ENCODE peak calls at places on chromosomes 2 and 18, in seven cellular contexts. One of them, this sample, is unnamed.

GRCh38 chr18:28039078-28039477 is 137.9 kb downstream of the CDH2 start:
- DNase-seq in lower lobe of right lung: no peak
- DNase-seq in A549: peak; percentile 74
- DNase-seq in cardiac muscle cell: no peak
- DNase-seq in right atrium auricular region: no peak
- DNase-seq in fibroblast of pulmonary artery: peak; percentile 80
- DNase-seq in cardiac fibroblast: peak; percentile 94
- DNase-seq in this sample: peak; percentile 58

GRCh38 chr2:152452256-152452973 is 117.4 kb downstream of the FMNL2 start:
- DNase-seq in lower lobe of right lung: no peak
- DNase-seq in A549: no peak
- DNase-seq in cardiac muscle cell: no peak
- DNase-seq in right atrium auricular region: no peak
- DNase-seq in fibroblast of pulmonary artery: no peak
- DNase-seq in cardiac fibroblast: no peak
- DNase-seq in this sample: no peak

GRCh38 chr2:179031731-179032408 is 18.1 kb downstream of the CCDC141 start:
- DNase-seq in lower lobe of right lung: no peak
- DNase-seq in A549: no peak
- DNase-seq in cardiac muscle cell: no peak
- DNase-seq in right atrium auricular region: no peak
- DNase-seq in fibroblast of pulmonary artery: peak; percentile 4
- DNase-seq in cardiac fibroblast: peak; percentile 6
- DNase-seq in this sample: no peak

GRCh38 chr2:38626326-38627031 is 23.8 kb upstream of the HNRNPLL start:
- DNase-seq in lower lobe of right lung: no peak
- DNase-seq in A549: no peak
- DNase-seq in cardiac muscle cell: no peak
- DNase-seq in right atrium auricular region: no peak
- DNase-seq in fibroblast of pulmonary artery: no peak
- DNase-seq in cardiac fibroblast: no peak
- DNase-seq in this sample: no peak

GRCh38 chr2:110770696-110771425 is 38.5 kb downstream of the ACOXL start:
- DNase-seq in lower lobe of right lung: no peak
- DNase-seq in A549: peak; percentile 6
- DNase-seq in cardiac muscle cell: peak; percentile 66
- DNase-seq in right atrium auricular region: no peak
- DNase-seq in fibroblast of pulmonary artery: peak; percentile 31
- DNase-seq in cardiac fibroblast: peak; percentile 47
- DNase-seq in this sample: peak; percentile 78

GRCh38 chr2:218261424-218262273 is 834 bp downstream of the GPBAR1 start:
- DNase-seq in lower lobe of right lung: no peak
- DNase-seq in A549: no peak
- DNase-seq in cardiac muscle cell: no peak
- DNase-seq in right atrium auricular region: no peak
- DNase-seq in fibroblast of pulmonary artery: no peak
- DNase-seq in cardiac fibroblast: no peak
- DNase-seq in this sample: no peak

GRCh38 chr2:183349046-183349445 is 224.8 kb downstream of the NUP35 start:
- DNase-seq in lower lobe of right lung: no peak
- DNase-seq in A549: no peak
- DNase-seq in cardiac muscle cell: no peak
- DNase-seq in right atrium auricular region: no peak
- DNase-seq in fibroblast of pulmonary artery: no peak
- DNase-seq in cardiac fibroblast: no peak
- DNase-seq in this sample: no peak

GRCh38 chr2:152864601-152865000 is 146.2 kb downstream of the ARL6IP6 start:
- DNase-seq in lower lobe of right lung: no peak
- DNase-seq in A549: no peak
- DNase-seq in cardiac muscle cell: no peak
- DNase-seq in right atrium auricular region: no peak
- DNase-seq in fibroblast of pulmonary artery: no peak
- DNase-seq in cardiac fibroblast: no peak
- DNase-seq in this sample: no peak

GRCh38 chr2:136131961-136132839 is 14.3 kb upstream of the CXCR4 start:
- DNase-seq in lower lobe of right lung: peak; percentile 62
- DNase-seq in A549: no peak
- DNase-seq in cardiac muscle cell: no peak
- DNase-seq in right atrium auricular region: no peak
- DNase-seq in fibroblast of pulmonary artery: no peak
- DNase-seq in cardiac fibroblast: no peak
- DNase-seq in this sample: no peak

GRCh38 chr2:227509824-227510619 is 38.1 kb downstream of the AGFG1 start:
- DNase-seq in lower lobe of right lung: no peak
- DNase-seq in A549: peak; percentile 42
- DNase-seq in cardiac muscle cell: no peak
- DNase-seq in right atrium auricular region: no peak
- DNase-seq in fibroblast of pulmonary artery: peak; percentile 31
- DNase-seq in cardiac fibroblast: peak; percentile 44
- DNase-seq in this sample: peak; percentile 68

GRCh38 chr2:156190532-156190931 is 142.0 kb downstream of the NR4A2 start:
- DNase-seq in lower lobe of right lung: no peak
- DNase-seq in A549: no peak
- DNase-seq in cardiac muscle cell: no peak
- DNase-seq in right atrium auricular region: no peak
- DNase-seq in fibroblast of pulmonary artery: no peak
- DNase-seq in cardiac fibroblast: no peak
- DNase-seq in this sample: no peak

GRCh38 chr2:71299507-71299906 is 32.1 kb upstream of the ZNF638 start:
- DNase-seq in lower lobe of right lung: no peak
- DNase-seq in A549: peak; percentile 39
- DNase-seq in cardiac muscle cell: peak; percentile 45
- DNase-seq in right atrium auricular region: no peak
- DNase-seq in fibroblast of pulmonary artery: peak; percentile 63
- DNase-seq in cardiac fibroblast: peak; percentile 66
- DNase-seq in this sample: peak; percentile 51

GRCh38 chr2:10752236-10752635 is 30.8 kb downstream of the ATP6V1C2 start:
- DNase-seq in lower lobe of right lung: peak; percentile 12
- DNase-seq in A549: no peak
- DNase-seq in cardiac muscle cell: no peak
- DNase-seq in right atrium auricular region: no peak
- DNase-seq in fibroblast of pulmonary artery: no peak
- DNase-seq in cardiac fibroblast: no peak
- DNase-seq in this sample: no peak

GRCh38 chr2:205685314-205686230 is 3.3 kb downstream of the NRP2 start:
- DNase-seq in lower lobe of right lung: peak; percentile 70
- DNase-seq in A549: peak; percentile 60
- DNase-seq in cardiac muscle cell: peak; percentile 66
- DNase-seq in right atrium auricular region: no peak
- DNase-seq in fibroblast of pulmonary artery: peak; percentile 47
- DNase-seq in cardiac fibroblast: peak; percentile 74
- DNase-seq in this sample: peak; percentile 53

DNA sequence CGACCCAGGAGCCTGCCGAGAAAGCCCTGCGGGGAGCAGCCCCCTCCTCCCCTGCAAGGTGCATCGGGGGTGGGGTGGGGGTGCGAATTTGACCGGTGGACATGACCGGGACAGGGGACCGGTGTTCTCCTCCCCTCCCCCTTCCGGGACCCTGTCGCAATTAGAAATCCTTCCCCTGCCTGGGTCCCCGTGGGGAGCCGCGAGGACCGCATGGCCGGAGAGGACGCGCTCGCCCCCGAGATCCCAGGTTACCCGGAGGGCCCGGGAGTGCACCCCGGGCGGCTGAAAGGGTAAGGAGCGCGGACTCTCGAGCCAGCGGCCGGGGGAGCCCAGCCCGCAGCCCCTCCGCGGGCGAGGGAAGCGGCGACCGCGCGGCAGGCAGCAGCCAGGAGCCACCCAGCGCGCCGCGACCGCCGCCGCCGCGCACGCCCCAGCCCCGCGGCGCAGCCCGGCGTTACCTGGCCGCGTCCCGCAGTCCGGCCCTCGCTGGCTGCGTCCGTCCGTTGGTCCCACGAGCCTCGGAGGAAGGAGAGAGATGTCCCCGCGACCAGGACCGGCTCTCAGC is 477 bp downstream of the DLGAP1 start:
- DNase-seq in lower lobe of right lung: no peak
- DNase-seq in A549: no peak
- DNase-seq in cardiac muscle cell: no peak
- DNase-seq in right atrium auricular region: no peak
- DNase-seq in fibroblast of pulmonary artery: no peak
- DNase-seq in cardiac fibroblast: no peak
- DNase-seq in this sample: no peak
- H3K4me3 ChIP-seq in lower lobe of right lung: peak overlapping the region; percentile 53
- H3K4me3 ChIP-seq in A549: no peak overlapping the region
- H3K4me3 ChIP-seq in cardiac muscle cell: peak overlapping the region; percentile 36
- H3K4me3 ChIP-seq in right atrium auricular region: peak overlapping the region; percentile 48
- H3K4me3 ChIP-seq in fibroblast of pulmonary artery: no peak overlapping the region
- H3K4me3 ChIP-seq in cardiac fibroblast: peak overlapping the region; percentile 35
- H3K4me3 ChIP-seq in this sample: no peak overlapping the region

GRCh38 chr18:76426738-76427305 is 68.2 kb downstream of the ZNF516 start:
- DNase-seq in lower lobe of right lung: peak; percentile 70
- DNase-seq in A549: peak; percentile 21
- DNase-seq in cardiac muscle cell: peak; percentile 64
- DNase-seq in right atrium auricular region: peak; percentile 60
- DNase-seq in fibroblast of pulmonary artery: peak; percentile 31
- DNase-seq in cardiac fibroblast: peak; percentile 42
- DNase-seq in this sample: peak; percentile 49
- TF ChIP-seq CTCF in lower lobe of right lung: peak; percentile 75
- TF ChIP-seq CTCF in A549: peak; percentile 41
- TF ChIP-seq CTCF in cardiac muscle cell: peak; percentile 82
- TF ChIP-seq CTCF in right atrium auricular region: peak; percentile 76
- TF ChIP-seq CTCF in fibroblast of pulmonary artery: peak; percentile 72
- TF ChIP-seq CTCF in cardiac fibroblast: peak; percentile 77
- TF ChIP-seq CTCF in this sample: peak; percentile 88

GRCh38 chr2:101306410-101306809 is 2.1 kb downstream of the RNF149 start:
- DNase-seq in lower lobe of right lung: no peak
- DNase-seq in A549: no peak
- DNase-seq in cardiac muscle cell: no peak
- DNase-seq in right atrium auricular region: no peak
- DNase-seq in fibroblast of pulmonary artery: no peak
- DNase-seq in cardiac fibroblast: no peak
- DNase-seq in this sample: no peak
- H3K4me3 ChIP-seq in lower lobe of right lung: peak overlapping the region; percentile 93
- H3K4me3 ChIP-seq in A549: peak overlapping the region; percentile 75
- H3K4me3 ChIP-seq in cardiac muscle cell: peak overlapping the region; percentile 86
- H3K4me3 ChIP-seq in right atrium auricular region: peak overlapping the region; percentile 97
- H3K4me3 ChIP-seq in fibroblast of pulmonary artery: peak overlapping the region; percentile 87
- H3K4me3 ChIP-seq in cardiac fibroblast: peak overlapping the region; percentile 79
- H3K4me3 ChIP-seq in this sample: peak overlapping the region; percentile 85

DNA sequence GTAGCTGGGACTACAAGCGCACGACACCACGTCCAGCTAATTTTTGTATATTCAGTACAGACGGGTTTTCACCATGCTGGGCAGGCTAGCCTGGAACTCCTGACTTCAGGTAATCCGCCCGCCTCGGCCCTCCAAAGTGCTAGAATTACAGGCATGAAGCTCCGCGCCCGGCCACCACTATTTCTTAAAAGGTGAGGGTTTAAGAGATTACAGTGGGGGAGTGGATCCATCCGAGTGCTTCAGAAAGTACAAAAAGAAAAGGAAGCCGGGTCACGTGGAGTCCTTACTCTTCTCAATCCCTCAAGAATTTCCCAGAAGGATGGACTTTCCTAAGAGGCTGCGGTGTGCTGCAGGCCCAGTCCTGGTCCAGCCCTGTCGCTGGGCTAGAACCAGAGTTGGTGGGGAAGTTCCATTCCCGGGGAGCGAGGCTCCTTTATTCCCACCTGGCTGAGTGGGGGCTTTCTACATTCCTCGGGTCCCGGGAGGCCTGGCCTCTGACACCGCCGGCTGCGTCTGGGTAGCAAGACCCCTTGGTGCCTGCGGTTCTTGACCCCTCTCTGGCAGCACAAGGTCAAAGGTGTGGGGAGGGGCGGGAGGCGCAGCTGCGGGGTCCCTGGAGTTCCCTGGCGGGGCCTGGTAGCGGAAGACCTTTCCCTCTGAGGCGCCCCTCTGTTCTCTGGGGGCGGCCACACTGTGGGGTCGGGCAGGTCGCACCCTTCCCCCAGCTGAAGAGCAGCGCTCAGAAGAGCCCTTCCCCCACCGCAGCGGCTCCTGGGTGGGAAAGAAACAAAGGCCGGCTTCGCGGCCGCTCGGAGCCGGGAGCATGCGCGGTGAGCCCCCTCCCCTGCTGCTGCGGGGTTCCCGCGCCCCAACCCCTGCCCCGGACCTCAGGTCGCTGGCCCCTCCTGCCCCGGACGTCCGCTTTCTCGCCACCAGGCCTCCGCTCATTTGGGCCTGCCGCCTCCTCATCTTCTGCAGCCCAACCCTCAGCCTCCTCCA is 146.5 kb downstream of the ANKRD44 start:
- DNase-seq in lower lobe of right lung: no peak
- DNase-seq in A549: no peak
- DNase-seq in cardiac muscle cell: no peak
- DNase-seq in right atrium auricular region: no peak
- DNase-seq in fibroblast of pulmonary artery: no peak
- DNase-seq in cardiac fibroblast: no peak
- DNase-seq in this sample: no peak
- TF ChIP-seq CTCF in lower lobe of right lung: no peak
- TF ChIP-seq CTCF in A549: no peak
- TF ChIP-seq CTCF in cardiac muscle cell: no peak
- TF ChIP-seq CTCF in right atrium auricular region: no peak
- TF ChIP-seq CTCF in fibroblast of pulmonary artery: no peak
- TF ChIP-seq CTCF in cardiac fibroblast: no peak
- TF ChIP-seq CTCF in this sample: no peak

GRCh38 chr2:23924589-23925359 is 2.1 kb downstream of the ATAD2B start:
- DNase-seq in lower lobe of right lung: no peak
- DNase-seq in A549: no peak
- DNase-seq in cardiac muscle cell: no peak
- DNase-seq in right atrium auricular region: no peak
- DNase-seq in fibroblast of pulmonary artery: no peak
- DNase-seq in cardiac fibroblast: peak; percentile 17
- DNase-seq in this sample: no peak
- H3K4me3 ChIP-seq in lower lobe of right lung: peak overlapping the region; percentile 91
- H3K4me3 ChIP-seq in A549: no peak overlapping the region
- H3K4me3 ChIP-seq in cardiac muscle cell: peak overlapping the region; percentile 82
- H3K4me3 ChIP-seq in right atrium auricular region: peak overlapping the region; percentile 96
- H3K4me3 ChIP-seq in fibroblast of pulmonary artery: peak overlapping the region; percentile 95
- H3K4me3 ChIP-seq in cardiac fibroblast: peak overlapping the region; percentile 88
- H3K4me3 ChIP-seq in this sample: peak overlapping the region; percentile 88

GRCh38 chr18:76922107-76922506 is 99.8 kb downstream of the ZNF236 start:
- DNase-seq in lower lobe of right lung: no peak
- DNase-seq in A549: peak; percentile 21
- DNase-seq in cardiac muscle cell: peak; percentile 66
- DNase-seq in right atrium auricular region: no peak
- DNase-seq in fibroblast of pulmonary artery: peak; percentile 48
- DNase-seq in cardiac fibroblast: peak; percentile 42
- DNase-seq in this sample: peak; percentile 36
- TF ChIP-seq CTCF in lower lobe of right lung: peak; percentile 62
- TF ChIP-seq CTCF in A549: no peak
- TF ChIP-seq CTCF in cardiac muscle cell: peak; percentile 71
- TF ChIP-seq CTCF in right atrium auricular region: peak; percentile 71
- TF ChIP-seq CTCF in fibroblast of pulmonary artery: peak; percentile 62
- TF ChIP-seq CTCF in cardiac fibroblast: peak; percentile 53
- TF ChIP-seq CTCF in this sample: peak; percentile 50

This sample was measured in fibroblast of mammary gland.